ENCODE peak calls at places on chromosomes 7 and 10, in six cellular contexts. O is testis, M is endothelial cell, K is HT-29, A is AG08396, Z is NCI-H446 treated with DMSO at 0.1 percent for 48 hours. Q is an unnamed sample.

GRCh38 chr10:11573497-11573896 is 38.0 kb downstream of the USP6NL start:
- DNase-seq in O (no peak), M (no peak), K (no peak), A (no peak), Z (no peak), Q (no peak)

GRCh38 chr7:54747234-54747633 is 11.8 kb downstream of the SEC61G start:
- DNase-seq in O (no peak), M (no peak), K (no peak), A (no peak), Z (no peak), Q (no peak)

GRCh38 chr7:32761451-32762320 is 129.9 kb downstream of the KBTBD2 start:
- DNase-seq in O (no peak), M (peak), K (no peak), A (no peak), Z (no peak), Q (no peak)

GRCh38 chr7:158166386-158167340 is 421.0 kb downstream of the PTPRN2 start:
- DNase-seq in O (no peak), M (no peak), K (no peak), A (no peak), Z (no peak), Q (no peak)

GRCh38 chr10:113228570-113228969 is 278.5 kb downstream of the TCF7L2 start:
- DNase-seq in O (no peak), M (no peak), K (no peak), A (peak), Z (no peak), Q (no peak)

GRCh38 chr7:11078242-11078834 is 104.7 kb downstream of the PHF14 start:
- DNase-seq in O (no peak), M (no peak), K (no peak), A (no peak), Z (no peak), Q (no peak)

GRCh38 chr10:61612009-61612408 is 50.7 kb upstream of the CABCOCO1 start:
- DNase-seq in O (peak), M (no peak), K (no peak), A (no peak), Z (peak), Q (no peak)

GRCh38 chr7:13540429-13540828 is 449.0 kb downstream of the ETV1 start:
- DNase-seq in O (no peak), M (no peak), K (no peak), A (no peak), Z (no peak), Q (no peak)

GRCh38 chr7:96624954-96625353 is 84.7 kb downstream of the SEM1 start:
- DNase-seq in O (no peak), M (no peak), K (no peak), A (no peak), Z (no peak), Q (no peak)

GRCh38 chr7:134293029-134293740 is 23.5 kb downstream of the SLC35B4 start:
- DNase-seq in O (peak), M (no peak), K (no peak), A (no peak), Z (no peak), Q (no peak)

GRCh38 chr10:48716393-48716792 is 31.7 kb downstream of the WDFY4 start:
- DNase-seq in O (no peak), M (no peak), K (no peak), A (no peak), Z (no peak), Q (no peak)

GRCh38 chr10:29862926-29863614 is 196.3 kb downstream of the JCAD start:
- DNase-seq in O (no peak), M (no peak), K (peak), A (peak), Z (no peak), Q (no peak)

GRCh38 chr7:129376076-129376777 is 58.0 kb upstream of the STRIP2 start:
- DNase-seq in O (peak), M (peak), K (peak), A (peak), Z (no peak), Q (peak)

GRCh38 chr7:136136906-136137305 is 159.7 kb upstream of the MTPN start:
- DNase-seq in O (no peak), M (no peak), K (no peak), A (no peak), Z (no peak), Q (no peak)

GRCh38 chr10:33249659-33250058 is 84.8 kb downstream of the NRP1 start:
- DNase-seq in O (no peak), M (no peak), K (no peak), A (no peak), Z (no peak), Q (no peak)

GRCh38 chr7:127629268-127629854 is 11.4 kb upstream of the PAX4 start:
- DNase-seq in O (peak), M (peak), K (peak), A (no peak), Z (no peak), Q (no peak)

GRCh38 chr7:16063691-16064090 is 357.6 kb downstream of the CRPPA start:
- DNase-seq in O (no peak), M (no peak), K (no peak), A (no peak), Z (peak), Q (no peak)

GRCh38 chr7:129149546-129149945 is 5.0 kb downstream of the TSPAN33 start:
- DNase-seq in O (no peak), M (no peak), K (no peak), A (no peak), Z (no peak), Q (no peak)

GRCh38 chr7:135976312-135977019 is 693 bp downstream of the MTPN start:
- DNase-seq in O (peak), M (peak), K (peak), A (no peak), Z (no peak), Q (peak)

GRCh38 chr10:78783753-78784152 is 285.0 kb upstream of the ZMIZ1 start:
- DNase-seq in O (no peak), M (no peak), K (no peak), A (no peak), Z (no peak), Q (no peak)

GRCh38 chr7:46174192-46174572 is 253.1 kb upstream of the IGFBP3 start:
- DNase-seq in O (no peak), M (no peak), K (no peak), A (no peak), Z (no peak), Q (no peak)

GRCh38 chr7:2066251-2066919 is 166.4 kb downstream of the MAD1L1 start:
- DNase-seq in O (no peak), M (no peak), K (no peak), A (no peak), Z (no peak), Q (peak)

GRCh38 chr10:126380352-126381076 is 7.8 kb downstream of the ADAM12 start:
- DNase-seq in O (no peak), M (no peak), K (no peak), A (no peak), Z (no peak), Q (no peak)

GRCh38 chr7:10924370-10924769 is 49.3 kb upstream of the PHF14 start:
- DNase-seq in O (no peak), M (no peak), K (no peak), A (no peak), Z (no peak), Q (no peak)

GRCh38 chr10:100025528-100026070 is 15.9 kb upstream of the DNMBP start:
- DNase-seq in O (no peak), M (no peak), K (no peak), A (no peak), Z (peak), Q (no peak)

GRCh38 chr7:5420841-5421625 is 2.6 kb downstream of the TNRC18 start:
- DNase-seq in O (no peak), M (no peak), K (peak), A (no peak), Z (no peak), Q (no peak)

Q was measured in T-helper 9 cell.